ENCODE peak calls at places on chromosomes 2 and 18, in four cellular contexts. K, D, H and G are unnamed samples.

GRCh38 chr2:170845343-170845742 is 28.7 kb downstream of the GAD1 start:
- DNase-seq in K (no peak), D (peak; percentile 18), H (no peak), G (no peak)

GRCh38 chr2:170717991-170718589 is 3.0 kb downstream of the SP5 start:
- DNase-seq in K (no peak), D (no peak), H (no peak), G (no peak)

GRCh38 chr18:2082676-2083075 is 488.6 kb downstream of the METTL4 start:
- DNase-seq in K (no peak), D (no peak), H (no peak), G (no peak)

GRCh38 chr2:74577448-74577847 is 22.9 kb downstream of the DOK1 start:
- DNase-seq in K (no peak), D (peak; percentile 71), H (no peak), G (no peak)

GRCh38 chr2:170856066-170856465 is 39.4 kb downstream of the GAD1 start:
- DNase-seq in K (no peak), D (no peak), H (no peak), G (no peak)

GRCh38 chr2:227717687-227718567 is at the start of gene SLC19A3:
- DNase-seq in K (no peak), D (peak; percentile 4), H (peak; percentile 80), G (peak; percentile 69)

GRCh38 chr2:128466377-128467175 is 147.9 kb upstream of the HS6ST1 start:
- DNase-seq in K (no peak), D (no peak), H (no peak), G (no peak)

GRCh38 chr2:146754606-146755005 is 1090.2 kb upstream of the ACVR2A start:
- DNase-seq in K (no peak), D (no peak), H (no peak), G (no peak)

GRCh38 chr2:238240761-238241711 is 1.2 kb upstream of the HES6 start:
- DNase-seq in K (no peak), D (peak; percentile 67), H (no peak), G (peak; percentile 36)

GRCh38 chr18:55794288-55795052 is 206.5 kb upstream of the TCF4 start:
- DNase-seq in K (no peak), D (no peak), H (peak; percentile 13), G (no peak)

GRCh38 chr2:190482441-190482840 is 52.1 kb downstream of the NEMP2 start:
- DNase-seq in K (no peak), D (no peak), H (no peak), G (no peak)

GRCh38 chr2:200308421-200309295 is 2.2 kb downstream of the SPATS2L start:
- DNase-seq in K (no peak), D (peak; percentile 11), H (no peak), G (no peak)
- H3K4me3 ChIP-seq in K (no peak overlapping the region), D (no peak overlapping the region), H (peak overlapping the region; percentile 72), G (peak overlapping the region; percentile 76)

GRCh38 chr18:75160315-75160714 is 48.6 kb downstream of the PTGR3 start:
- DNase-seq in K (no peak), D (no peak), H (no peak), G (no peak)
- H3K4me3 ChIP-seq in K (no peak overlapping the region), D (no peak overlapping the region), H (no peak overlapping the region), G (peak overlapping the region; percentile 5)

GRCh38 chr2:102461188-102461587 is 11.8 kb upstream of the SLC9A4 start:
- DNase-seq in K (no peak), D (no peak), H (no peak), G (no peak)
- H3K4me3 ChIP-seq in K (no peak overlapping the region), D (no peak overlapping the region), H (no peak overlapping the region), G (no peak overlapping the region)

DNA sequence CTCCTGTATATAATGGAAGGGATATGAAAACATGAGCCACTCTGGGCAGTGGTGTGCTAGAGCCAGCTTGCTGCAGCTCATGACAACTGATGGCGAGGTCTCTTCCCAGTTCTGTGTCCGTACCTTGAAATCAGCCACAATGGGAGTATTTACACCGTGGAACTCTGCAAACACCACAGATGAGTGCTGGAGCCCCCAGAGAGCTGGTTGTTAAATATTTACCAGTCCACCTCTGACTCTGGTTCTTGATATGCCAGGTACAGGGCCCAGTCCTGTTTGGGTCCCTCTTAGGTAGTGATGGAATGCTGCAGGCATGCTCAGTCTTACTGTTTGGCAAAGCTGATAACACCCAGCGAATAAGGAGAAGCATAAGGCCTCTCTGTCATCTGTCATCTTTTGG is 116.1 kb upstream of the GLI2 start:
- DNase-seq in K (no peak), D (no peak), H (no peak), G (no peak)
- H3K4me3 ChIP-seq in K (no peak overlapping the region), D (no peak overlapping the region), H (no peak overlapping the region), G (no peak overlapping the region)

GRCh38 chr2:176081993-176082884 is 1.5 kb downstream of the EVX2 start:
- DNase-seq in K (no peak), D (no peak), H (no peak), G (no peak)
- H3K4me3 ChIP-seq in K (no peak overlapping the region), D (no peak overlapping the region), H (no peak overlapping the region), G (no peak overlapping the region)